ENCODE peak calls at places on chromosomes 2 and 18, in seven cellular contexts. One of them, this sample, is unnamed.

GRCh38 chr2:73107211-73107926 is 5.4 kb downstream of the RAB11FIP5 start:
- DNase-seq in trophoblast cell: no peak
- DNase-seq in H9: no peak
- DNase-seq in mesendoderm: no peak
- DNase-seq in IMR-90: no peak
- DNase-seq in H1: no peak
- DNase-seq in neuronal stem cell: no peak
- DNase-seq in this sample: no peak

GRCh38 chr2:117983040-117983439 is 30.8 kb downstream of the CCDC93 start:
- DNase-seq in mesendoderm: no peak
- DNase-seq in neuronal stem cell: no peak
- DNase-seq in H1: no peak
- DNase-seq in IMR-90: no peak
- DNase-seq in trophoblast cell: no peak
- DNase-seq in H9: no peak
- DNase-seq in this sample: peak; percentile 33

GRCh38 chr18:77099501-77100370 is 32.8 kb downstream of the MBP start:
- DNase-seq in mesendoderm: peak; percentile 84
- DNase-seq in IMR-90: no peak
- DNase-seq in H9: no peak
- DNase-seq in trophoblast cell: no peak
- DNase-seq in neuronal stem cell: no peak
- DNase-seq in H1: no peak
- DNase-seq in this sample: no peak

GRCh38 chr18:50079571-50080295 is 115.2 kb downstream of the MYO5B start:
- DNase-seq in H9: no peak
- DNase-seq in trophoblast cell: no peak
- DNase-seq in mesendoderm: no peak
- DNase-seq in H1: no peak
- DNase-seq in neuronal stem cell: no peak
- DNase-seq in IMR-90: no peak
- DNase-seq in this sample: no peak

GRCh38 chr18:48529796-48530195 is 9.0 kb upstream of the CTIF start:
- DNase-seq in mesendoderm: peak; percentile 82
- DNase-seq in H1: no peak
- DNase-seq in neuronal stem cell: no peak
- DNase-seq in trophoblast cell: peak; percentile 81
- DNase-seq in IMR-90: peak; percentile 77
- DNase-seq in H9: peak; percentile 15
- DNase-seq in this sample: peak; percentile 77

GRCh38 chr2:156635646-156636045 is 199.5 kb downstream of the GPD2 start:
- DNase-seq in H1: no peak
- DNase-seq in mesendoderm: peak; percentile 13
- DNase-seq in neuronal stem cell: no peak
- DNase-seq in trophoblast cell: peak; percentile 86
- DNase-seq in IMR-90: no peak
- DNase-seq in H9: no peak
- DNase-seq in this sample: no peak

GRCh38 chr18:24168496-24168895 is 29.6 kb downstream of the CABYR start:
- DNase-seq in IMR-90: no peak
- DNase-seq in neuronal stem cell: no peak
- DNase-seq in H9: no peak
- DNase-seq in H1: no peak
- DNase-seq in mesendoderm: peak; percentile 79
- DNase-seq in trophoblast cell: peak; percentile 96
- DNase-seq in this sample: no peak

GRCh38 chr2:31522742-31523141 is 58.0 kb downstream of the SRD5A2 start:
- DNase-seq in IMR-90: no peak
- DNase-seq in trophoblast cell: no peak
- DNase-seq in mesendoderm: no peak
- DNase-seq in H1: no peak
- DNase-seq in neuronal stem cell: no peak
- DNase-seq in H9: no peak
- DNase-seq in this sample: no peak

GRCh38 chr2:25309402-25309801 is 32.3 kb downstream of the DNMT3A start:
- DNase-seq in neuronal stem cell: peak; percentile 44
- DNase-seq in IMR-90: peak; percentile 50
- DNase-seq in H1: peak; percentile 69
- DNase-seq in mesendoderm: peak; percentile 88
- DNase-seq in trophoblast cell: peak; percentile 64
- DNase-seq in H9: peak; percentile 81
- DNase-seq in this sample: peak; percentile 59

GRCh38 chr2:138633049-138633448 is 131.5 kb downstream of the SPOPL start:
- DNase-seq in mesendoderm: no peak
- DNase-seq in trophoblast cell: no peak
- DNase-seq in IMR-90: no peak
- DNase-seq in H9: no peak
- DNase-seq in neuronal stem cell: no peak
- DNase-seq in H1: no peak
- DNase-seq in this sample: no peak

GRCh38 chr2:138637686-138638085 is 136.1 kb downstream of the SPOPL start:
- DNase-seq in neuronal stem cell: no peak
- DNase-seq in trophoblast cell: no peak
- DNase-seq in H9: no peak
- DNase-seq in mesendoderm: no peak
- DNase-seq in H1: no peak
- DNase-seq in IMR-90: no peak
- DNase-seq in this sample: no peak

GRCh38 chr2:138630164-138630563 is 128.6 kb downstream of the SPOPL start:
- DNase-seq in neuronal stem cell: no peak
- DNase-seq in mesendoderm: peak; percentile 26
- DNase-seq in H1: no peak
- DNase-seq in trophoblast cell: no peak
- DNase-seq in IMR-90: no peak
- DNase-seq in H9: no peak
- DNase-seq in this sample: no peak

DNA sequence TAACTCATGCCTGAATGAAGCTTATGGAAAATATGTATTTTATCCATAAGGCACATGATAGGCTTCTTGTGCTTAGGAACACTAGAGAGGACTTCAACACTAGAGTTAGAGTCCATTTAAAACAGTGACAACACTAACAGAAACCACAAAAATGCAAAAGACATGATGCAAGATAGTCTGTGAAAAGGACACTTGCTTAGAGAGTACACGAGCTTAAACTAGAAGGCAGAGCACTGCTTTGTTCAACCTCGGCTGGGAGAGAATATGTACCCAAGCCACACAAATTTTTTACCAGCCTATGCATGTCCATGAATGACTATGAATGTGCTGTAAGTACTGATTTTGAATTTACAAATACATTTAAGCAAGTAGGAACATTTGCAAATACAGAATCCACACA is 130.5 kb downstream of the SPOPL start:
- DNase-seq in neuronal stem cell: no peak
- DNase-seq in IMR-90: peak; percentile 16
- DNase-seq in H9: no peak
- DNase-seq in H1: no peak
- DNase-seq in mesendoderm: no peak
- DNase-seq in trophoblast cell: peak; percentile 10
- DNase-seq in this sample: peak; percentile 84
- H3K79me1 ChIP-seq in neuronal stem cell: no peaks in the 10 kb centered on the region
- H3K79me1 ChIP-seq in IMR-90: no peaks in the 10 kb centered on the region
- H3K79me1 ChIP-seq in H9: no peaks in the 10 kb centered on the region
- H3K79me1 ChIP-seq in H1: no peaks in the 10 kb centered on the region
- H3K79me1 ChIP-seq in mesendoderm: no peaks in the 10 kb centered on the region
- H3K79me1 ChIP-seq in trophoblast cell: no peaks in the 10 kb centered on the region
- H3K79me1 ChIP-seq in this sample: no peaks in the 10 kb centered on the region

DNA sequence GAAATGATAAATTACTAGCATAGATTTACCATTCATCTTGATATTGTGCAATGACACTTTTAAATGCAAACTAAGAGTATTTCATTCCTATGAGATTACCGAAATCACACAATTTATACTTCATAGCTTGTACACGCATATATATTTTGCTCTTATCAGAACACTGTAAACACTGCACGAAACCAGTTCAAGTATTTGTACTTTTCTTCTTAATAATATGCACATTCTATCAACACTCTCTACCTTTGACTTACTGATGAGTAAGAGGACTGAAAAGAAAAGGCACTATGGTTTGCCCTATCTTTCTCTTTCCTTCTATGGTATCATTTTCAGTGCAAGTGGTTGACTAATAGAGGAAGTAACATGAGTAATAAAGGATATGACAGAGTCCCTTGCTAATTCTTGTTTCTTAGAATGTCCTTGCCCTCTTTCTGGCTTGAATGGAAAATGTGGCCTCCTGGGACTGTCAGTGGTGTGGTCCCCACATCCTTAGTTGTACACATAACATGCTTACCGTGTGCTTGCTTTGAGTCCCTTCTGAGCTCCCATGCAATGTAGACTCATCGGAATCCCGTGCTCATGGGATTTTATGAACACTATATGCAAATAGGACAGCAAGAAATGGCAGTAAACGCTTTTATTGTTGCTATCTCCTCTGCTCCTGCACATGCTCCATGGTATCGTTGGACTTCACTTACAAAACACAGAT is 363.5 kb upstream of the TNP1 start:
- DNase-seq in trophoblast cell: peak; percentile 29
- DNase-seq in neuronal stem cell: no peak
- DNase-seq in H9: no peak
- DNase-seq in H1: no peak
- DNase-seq in mesendoderm: no peak
- DNase-seq in IMR-90: peak; percentile 99
- DNase-seq in this sample: peak; percentile 96
- H3K79me1 ChIP-seq in trophoblast cell: peaks cover 4% of the 10 kb centered on the region
- H3K79me1 ChIP-seq in neuronal stem cell: no peaks in the 10 kb centered on the region
- H3K79me1 ChIP-seq in H9: no peaks in the 10 kb centered on the region
- H3K79me1 ChIP-seq in H1: no peaks in the 10 kb centered on the region
- H3K79me1 ChIP-seq in mesendoderm: no peaks in the 10 kb centered on the region
- H3K79me1 ChIP-seq in IMR-90: peaks cover 37% of the 10 kb centered on the region
- H3K79me1 ChIP-seq in this sample: no peaks in the 10 kb centered on the region

DNA sequence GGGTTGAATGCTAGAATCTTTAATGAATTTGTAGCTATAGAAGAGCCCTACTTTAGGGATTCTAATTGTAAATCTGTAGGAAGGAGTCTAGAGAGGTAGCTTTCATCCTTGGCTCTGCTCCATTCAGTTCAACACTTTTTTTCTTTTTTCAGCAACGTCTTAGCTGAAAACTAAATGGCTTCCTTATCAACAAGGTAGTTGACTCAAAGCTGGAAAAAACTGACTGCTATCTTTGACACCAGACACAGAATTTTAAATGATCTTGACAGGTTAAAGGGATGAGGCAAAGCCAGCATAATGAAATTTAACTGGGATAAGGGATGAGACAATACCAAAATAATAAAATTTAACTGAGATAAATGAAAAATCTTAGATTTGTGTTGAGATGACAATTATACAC is 54.9 kb downstream of the TMEFF2 start:
- DNase-seq in trophoblast cell: no peak
- DNase-seq in IMR-90: no peak
- DNase-seq in mesendoderm: no peak
- DNase-seq in H9: no peak
- DNase-seq in H1: no peak
- DNase-seq in neuronal stem cell: no peak
- DNase-seq in this sample: no peak
- H3K79me1 ChIP-seq in trophoblast cell: no peaks in the 10 kb centered on the region
- H3K79me1 ChIP-seq in IMR-90: no peaks in the 10 kb centered on the region
- H3K79me1 ChIP-seq in mesendoderm: no peaks in the 10 kb centered on the region
- H3K79me1 ChIP-seq in H9: no peaks in the 10 kb centered on the region
- H3K79me1 ChIP-seq in H1: no peaks in the 10 kb centered on the region
- H3K79me1 ChIP-seq in neuronal stem cell: no peaks in the 10 kb centered on the region
- H3K79me1 ChIP-seq in this sample: no peaks in the 10 kb centered on the region

DNA sequence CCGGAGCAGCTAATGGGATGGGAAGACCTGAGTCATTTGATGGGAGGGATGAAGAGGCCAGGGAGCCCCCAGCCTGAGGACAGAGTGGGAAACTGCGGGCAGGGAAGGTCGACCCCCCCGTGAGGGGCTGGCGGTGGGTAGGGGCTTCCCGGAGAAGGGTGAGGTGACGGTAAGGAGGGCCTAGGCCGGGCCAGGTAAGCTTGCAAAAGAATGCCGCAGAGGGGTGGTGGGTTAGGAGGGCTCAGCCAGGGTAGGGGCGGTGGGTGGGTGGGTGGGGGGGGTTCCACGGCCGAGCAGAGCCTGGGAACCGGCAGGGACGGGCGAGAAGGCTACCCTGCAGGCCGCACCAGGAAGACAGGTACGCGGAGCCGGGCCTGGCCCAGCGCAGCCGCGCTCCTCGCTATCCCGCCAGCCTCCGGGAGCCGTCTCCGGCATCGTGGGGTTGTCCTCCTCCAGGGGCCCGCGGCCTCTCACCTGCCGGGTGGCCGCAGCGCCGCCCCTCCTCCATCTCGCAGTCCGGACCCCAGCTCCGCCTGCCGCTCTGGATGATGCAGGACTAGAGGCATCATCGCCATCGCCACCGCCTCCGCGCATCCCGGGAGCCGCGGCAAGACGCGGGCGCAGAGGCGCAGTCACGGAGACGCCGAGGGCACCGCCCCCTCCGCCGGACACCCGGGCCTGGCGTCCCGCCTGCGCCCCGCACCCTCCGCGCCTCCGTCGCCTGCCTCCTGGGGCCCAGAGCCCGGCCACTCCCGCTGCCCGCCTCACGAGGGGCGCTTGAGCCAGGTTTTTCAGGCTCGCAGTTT is at the start of gene GPR75:
- DNase-seq in mesendoderm: peak; percentile 41
- DNase-seq in trophoblast cell: no peak
- DNase-seq in H1: no peak
- DNase-seq in IMR-90: peak; percentile 17
- DNase-seq in neuronal stem cell: peak; percentile 43
- DNase-seq in H9: peak; percentile 63
- DNase-seq in this sample: no peak
- H3K79me1 ChIP-seq in mesendoderm: no peaks in the 10 kb centered on the region
- H3K79me1 ChIP-seq in trophoblast cell: no peaks in the 10 kb centered on the region
- H3K79me1 ChIP-seq in H1: no peaks in the 10 kb centered on the region
- H3K79me1 ChIP-seq in IMR-90: peaks cover 10% of the 10 kb centered on the region
- H3K79me1 ChIP-seq in neuronal stem cell: no peaks in the 10 kb centered on the region
- H3K79me1 ChIP-seq in H9: no peaks in the 10 kb centered on the region
- H3K79me1 ChIP-seq in this sample: peaks cover 21% of the 10 kb centered on the region

DNA sequence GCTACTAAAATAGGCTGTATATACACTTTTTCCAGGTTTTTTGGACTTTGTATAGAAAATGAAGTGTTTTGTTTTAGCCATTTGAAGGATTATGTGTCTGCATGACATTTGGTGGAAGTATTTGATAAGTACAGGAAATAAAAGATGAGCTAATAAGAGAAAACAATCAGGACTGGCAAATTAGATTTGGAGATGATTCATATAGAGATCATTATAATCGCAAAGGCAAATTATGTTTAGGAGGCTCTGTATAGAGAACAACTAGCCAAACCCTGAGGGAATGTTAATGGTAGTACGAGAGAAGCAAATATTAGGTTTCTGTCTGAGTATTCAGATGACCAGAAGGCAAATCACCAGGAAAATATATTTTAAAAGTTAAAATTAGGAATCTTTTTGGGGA is 41.7 kb downstream of the PLCL1 start:
- DNase-seq in neuronal stem cell: no peak
- DNase-seq in trophoblast cell: no peak
- DNase-seq in H1: no peak
- DNase-seq in IMR-90: peak; percentile 7
- DNase-seq in H9: no peak
- DNase-seq in mesendoderm: no peak
- DNase-seq in this sample: no peak
- H3K79me1 ChIP-seq in neuronal stem cell: no peaks in the 10 kb centered on the region
- H3K79me1 ChIP-seq in trophoblast cell: no peaks in the 10 kb centered on the region
- H3K79me1 ChIP-seq in H1: no peaks in the 10 kb centered on the region
- H3K79me1 ChIP-seq in IMR-90: no peaks in the 10 kb centered on the region
- H3K79me1 ChIP-seq in H9: no peaks in the 10 kb centered on the region
- H3K79me1 ChIP-seq in mesendoderm: no peaks in the 10 kb centered on the region
- H3K79me1 ChIP-seq in this sample: no peaks in the 10 kb centered on the region

GRCh38 chr2:237355726-237356125 is 58.2 kb downstream of the COL6A3 start:
- DNase-seq in mesendoderm: no peak
- DNase-seq in trophoblast cell: no peak
- DNase-seq in H1: no peak
- DNase-seq in H9: no peak
- DNase-seq in IMR-90: no peak
- DNase-seq in neuronal stem cell: no peak
- DNase-seq in this sample: no peak
- H3K79me1 ChIP-seq in mesendoderm: no peaks in the 10 kb centered on the region
- H3K79me1 ChIP-seq in trophoblast cell: peaks cover 30% of the 10 kb centered on the region
- H3K79me1 ChIP-seq in H1: no peaks in the 10 kb centered on the region
- H3K79me1 ChIP-seq in H9: no peaks in the 10 kb centered on the region
- H3K79me1 ChIP-seq in IMR-90: peaks cover 85% of the 10 kb centered on the region
- H3K79me1 ChIP-seq in neuronal stem cell: no peaks in the 10 kb centered on the region
- H3K79me1 ChIP-seq in this sample: no peaks in the 10 kb centered on the region